ENCODE peak calls at places on chromosomes 1 and 21, in five cellular contexts. E is heart left ventricle; P is stimulated activated CD4-positive, alpha-beta T cell treated with anti-CD3 and anti-CD28 coated beads, Interleukin-2, amount 100 ng/mL, for 24 hours; V is NCI-H1930; B is activated naive CD8-positive, alpha-beta T cell treated with anti-CD3 and anti-CD28 coated beads, Interleukin-2, amount 10 ng/mL, durations not matched to agents 7 days and 5 days. L is an unnamed sample.

GRCh38 chr1:87765686-87766085 is 437.0 kb downstream of the LMO4 start:
- DNase-seq in P (no peak), B (no peak), E (no peak), V (no peak), L (no peak)

GRCh38 chr1:68128820-68129219 is 78.4 kb upstream of the DIRAS3 start:
- DNase-seq in V (no peak), E (no peak), B (no peak), P (no peak), L (no peak)

GRCh38 chr1:37478451-37478871 is 4.1 kb downstream of the ZC3H12A start:
- DNase-seq in V (no peak), E (no peak), P (peak), B (peak), L (peak)

GRCh38 chr1:244672961-244673695 is 20.2 kb downstream of the DESI2 start:
- DNase-seq in V (no peak), E (no peak), P (no peak), B (no peak), L (no peak)

GRCh38 chr1:199644912-199645311 is 382.6 kb upstream of the NR5A2 start:
- DNase-seq in V (no peak), P (no peak), E (no peak), B (no peak), L (no peak)

GRCh38 chr21:45393021-45393420 is 11.9 kb upstream of the COL18A1 start:
- DNase-seq in V (no peak), B (peak), E (peak), P (no peak), L (peak)

GRCh38 chr1:63799810-63800209 is 26.0 kb downstream of the ROR1 start:
- DNase-seq in P (no peak), B (no peak), E (no peak), V (no peak), L (no peak)

GRCh38 chr1:234931404-234931973 is 197.1 kb downstream of the TOMM20 start:
- DNase-seq in E (no peak), B (no peak), P (no peak), V (no peak), L (no peak)

GRCh38 chr1:53219711-53220110 is 723 bp downstream of the CZIB start:
- DNase-seq in P (no peak), V (no peak), E (no peak), B (no peak), L (no peak)

GRCh38 chr1:224624432-224624831 is 8.3 kb downstream of the CNIH3 start:
- DNase-seq in V (no peak), P (no peak), E (no peak), B (no peak), L (no peak)

GRCh38 chr21:33308586-33309490 is 15.9 kb upstream of the IFNAR1 start:
- DNase-seq in B (no peak), E (no peak), P (no peak), V (no peak), L (no peak)

GRCh38 chr1:7517611-7518330 is 253.3 kb upstream of the VAMP3 start:
- DNase-seq in B (no peak), E (peak), P (no peak), V (no peak), L (no peak)

L was measured in activated effector memory CD4-positive, alpha-beta T cell treated with anti-CD3 and anti-CD28 coated beads, Interleukin-2, amount 50 U/mL, for 16 hours.